ENCODE peak calls at places on chromosomes 3 and 15, in eight cellular contexts. One of them, this sample, is unnamed.

GRCh38 chr3:87082806-87083440 is 92.0 kb upstream of the VGLL3 start:
- DNase-seq in brain microvascular endothelial cell: peak
- DNase-seq in dorsolateral prefrontal cortex: no peak
- DNase-seq in cardiac muscle cell: peak
- DNase-seq in RWPE1: peak
- DNase-seq in ovary: no peak
- DNase-seq in GM23248: peak
- DNase-seq in neural progenitor cell: peak
- DNase-seq in this sample: no peak

GRCh38 chr3:140711719-140712086 is 33.8 kb downstream of the TRIM42 start:
- DNase-seq in brain microvascular endothelial cell: no peak
- DNase-seq in dorsolateral prefrontal cortex: no peak
- DNase-seq in cardiac muscle cell: no peak
- DNase-seq in RWPE1: no peak
- DNase-seq in ovary: no peak
- DNase-seq in GM23248: no peak
- DNase-seq in neural progenitor cell: no peak
- DNase-seq in this sample: no peak

GRCh38 chr3:71859128-71859519 is 74.2 kb upstream of the PROK2 start:
- DNase-seq in brain microvascular endothelial cell: no peak
- DNase-seq in dorsolateral prefrontal cortex: no peak
- DNase-seq in cardiac muscle cell: peak
- DNase-seq in RWPE1: no peak
- DNase-seq in ovary: no peak
- DNase-seq in GM23248: peak
- DNase-seq in neural progenitor cell: peak
- DNase-seq in this sample: no peak

GRCh38 chr3:13708301-13708700 is 159.4 kb downstream of the FBLN2 start:
- DNase-seq in brain microvascular endothelial cell: no peak
- DNase-seq in dorsolateral prefrontal cortex: no peak
- DNase-seq in cardiac muscle cell: no peak
- DNase-seq in RWPE1: no peak
- DNase-seq in ovary: no peak
- DNase-seq in GM23248: no peak
- DNase-seq in neural progenitor cell: no peak
- DNase-seq in this sample: no peak

GRCh38 chr15:51796777-51797474 is 32.5 kb upstream of the TMOD3 start:
- DNase-seq in brain microvascular endothelial cell: peak
- DNase-seq in dorsolateral prefrontal cortex: no peak
- DNase-seq in cardiac muscle cell: no peak
- DNase-seq in RWPE1: no peak
- DNase-seq in ovary: no peak
- DNase-seq in GM23248: peak
- DNase-seq in neural progenitor cell: no peak
- DNase-seq in this sample: no peak

GRCh38 chr3:48038971-48039481 is 22.8 kb upstream of the MAP4 start:
- DNase-seq in brain microvascular endothelial cell: peak
- DNase-seq in dorsolateral prefrontal cortex: no peak
- DNase-seq in cardiac muscle cell: no peak
- DNase-seq in RWPE1: no peak
- DNase-seq in ovary: no peak
- DNase-seq in GM23248: peak
- DNase-seq in neural progenitor cell: no peak
- DNase-seq in this sample: peak

GRCh38 chr3:194142156-194142910 is 6.4 kb downstream of the HES1 start:
- DNase-seq in brain microvascular endothelial cell: no peak
- DNase-seq in dorsolateral prefrontal cortex: no peak
- DNase-seq in cardiac muscle cell: peak
- DNase-seq in RWPE1: no peak
- DNase-seq in ovary: peak
- DNase-seq in GM23248: peak
- DNase-seq in neural progenitor cell: peak
- DNase-seq in this sample: no peak

GRCh38 chr3:98954806-98955205 is 53.3 kb upstream of the DCBLD2 start:
- DNase-seq in brain microvascular endothelial cell: no peak
- DNase-seq in dorsolateral prefrontal cortex: no peak
- DNase-seq in cardiac muscle cell: no peak
- DNase-seq in RWPE1: peak
- DNase-seq in ovary: no peak
- DNase-seq in GM23248: peak
- DNase-seq in neural progenitor cell: no peak
- DNase-seq in this sample: no peak

GRCh38 chr3:40207796-40208195 is 101.7 kb upstream of the EIF1B start:
- DNase-seq in brain microvascular endothelial cell: no peak
- DNase-seq in dorsolateral prefrontal cortex: no peak
- DNase-seq in cardiac muscle cell: peak
- DNase-seq in RWPE1: no peak
- DNase-seq in ovary: no peak
- DNase-seq in GM23248: peak
- DNase-seq in neural progenitor cell: no peak
- DNase-seq in this sample: no peak

GRCh38 chr3:9102240-9102841 is 139.1 kb upstream of the RAD18 start:
- DNase-seq in brain microvascular endothelial cell: no peak
- DNase-seq in dorsolateral prefrontal cortex: no peak
- DNase-seq in cardiac muscle cell: no peak
- DNase-seq in RWPE1: no peak
- DNase-seq in ovary: no peak
- DNase-seq in GM23248: no peak
- DNase-seq in neural progenitor cell: peak
- DNase-seq in this sample: no peak

GRCh38 chr3:185585523-185585861 is 603 bp upstream of the SENP2 start:
- DNase-seq in brain microvascular endothelial cell: no peak
- DNase-seq in dorsolateral prefrontal cortex: no peak
- DNase-seq in cardiac muscle cell: no peak
- DNase-seq in RWPE1: no peak
- DNase-seq in ovary: no peak
- DNase-seq in GM23248: no peak
- DNase-seq in neural progenitor cell: no peak
- DNase-seq in this sample: no peak
- H3K27ac ChIP-seq in brain microvascular endothelial cell: peak
- H3K27ac ChIP-seq in dorsolateral prefrontal cortex: peak
- H3K27ac ChIP-seq in cardiac muscle cell: peak
- H3K27ac ChIP-seq in RWPE1: peak
- H3K27ac ChIP-seq in ovary: no peak
- H3K27ac ChIP-seq in GM23248: peak
- H3K27ac ChIP-seq in neural progenitor cell: peak
- H3K27ac ChIP-seq in this sample: peak

DNA sequence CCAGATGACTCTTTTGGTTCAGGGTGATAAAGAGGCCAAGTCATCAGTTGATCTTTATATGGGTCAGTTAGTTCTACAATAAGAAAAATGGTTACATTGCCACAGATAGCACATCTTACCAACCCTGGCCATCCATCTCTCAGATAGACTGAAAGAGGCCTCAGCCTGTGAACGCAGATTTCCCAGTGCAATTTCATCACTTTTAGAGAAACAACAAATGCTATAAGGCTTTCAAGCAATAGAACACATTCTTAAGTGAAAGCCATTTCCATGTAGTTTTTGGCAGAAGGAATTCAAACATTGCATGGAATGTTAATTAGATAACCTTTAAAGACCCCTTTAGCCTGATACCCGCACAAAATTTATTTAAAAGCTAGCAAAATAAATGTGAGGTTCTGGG is 200.6 kb upstream of the ZBTB20 start:
- DNase-seq in brain microvascular endothelial cell: no peak
- DNase-seq in dorsolateral prefrontal cortex: no peak
- DNase-seq in cardiac muscle cell: peak
- DNase-seq in RWPE1: no peak
- DNase-seq in ovary: no peak
- DNase-seq in GM23248: no peak
- DNase-seq in neural progenitor cell: peak
- DNase-seq in this sample: no peak
- H3K27ac ChIP-seq in brain microvascular endothelial cell: no peak
- H3K27ac ChIP-seq in dorsolateral prefrontal cortex: no peak
- H3K27ac ChIP-seq in cardiac muscle cell: no peak
- H3K27ac ChIP-seq in RWPE1: no peak
- H3K27ac ChIP-seq in ovary: no peak
- H3K27ac ChIP-seq in GM23248: no peak
- H3K27ac ChIP-seq in neural progenitor cell: no peak
- H3K27ac ChIP-seq in this sample: no peak

GRCh38 chr3:17091895-17092294 is 207.1 kb downstream of the PLCL2 start:
- DNase-seq in brain microvascular endothelial cell: no peak
- DNase-seq in dorsolateral prefrontal cortex: no peak
- DNase-seq in cardiac muscle cell: no peak
- DNase-seq in RWPE1: no peak
- DNase-seq in ovary: no peak
- DNase-seq in GM23248: peak
- DNase-seq in neural progenitor cell: no peak
- DNase-seq in this sample: no peak
- H3K27ac ChIP-seq in brain microvascular endothelial cell: no peak
- H3K27ac ChIP-seq in dorsolateral prefrontal cortex: no peak
- H3K27ac ChIP-seq in cardiac muscle cell: no peak
- H3K27ac ChIP-seq in RWPE1: no peak
- H3K27ac ChIP-seq in ovary: no peak
- H3K27ac ChIP-seq in GM23248: no peak
- H3K27ac ChIP-seq in neural progenitor cell: no peak
- H3K27ac ChIP-seq in this sample: no peak

DNA sequence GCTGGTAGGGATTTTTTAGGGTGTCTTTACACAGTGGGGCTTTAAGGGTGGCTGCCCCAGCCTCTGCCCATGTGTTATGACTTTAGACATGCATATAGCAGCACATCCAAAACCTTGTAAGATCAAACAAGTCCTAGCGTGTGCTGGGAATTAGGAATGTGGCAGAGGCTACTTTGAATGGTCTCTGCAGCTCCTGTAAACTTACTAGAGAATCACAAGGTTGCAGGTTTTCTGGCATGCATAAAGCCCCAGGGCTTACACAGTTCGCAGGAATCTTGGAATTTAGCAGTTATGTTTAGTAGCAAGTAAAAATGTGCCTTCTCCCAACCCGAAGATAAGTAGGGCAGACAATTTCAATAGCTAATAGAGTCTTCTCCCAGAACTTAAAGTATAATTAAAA is 46.8 kb upstream of the COL6A6 start:
- DNase-seq in brain microvascular endothelial cell: no peak
- DNase-seq in dorsolateral prefrontal cortex: no peak
- DNase-seq in cardiac muscle cell: peak
- DNase-seq in RWPE1: peak
- DNase-seq in ovary: no peak
- DNase-seq in GM23248: peak
- DNase-seq in neural progenitor cell: no peak
- DNase-seq in this sample: no peak
- H3K27ac ChIP-seq in brain microvascular endothelial cell: no peak
- H3K27ac ChIP-seq in dorsolateral prefrontal cortex: no peak
- H3K27ac ChIP-seq in cardiac muscle cell: no peak
- H3K27ac ChIP-seq in RWPE1: no peak
- H3K27ac ChIP-seq in ovary: no peak
- H3K27ac ChIP-seq in GM23248: no peak
- H3K27ac ChIP-seq in neural progenitor cell: no peak
- H3K27ac ChIP-seq in this sample: no peak

GRCh38 chr15:41892621-41893421 is 1.0 kb downstream of the SPTBN5 start:
- DNase-seq in brain microvascular endothelial cell: no peak
- DNase-seq in dorsolateral prefrontal cortex: no peak
- DNase-seq in cardiac muscle cell: no peak
- DNase-seq in RWPE1: no peak
- DNase-seq in ovary: no peak
- DNase-seq in GM23248: no peak
- DNase-seq in neural progenitor cell: no peak
- DNase-seq in this sample: no peak
- H3K27ac ChIP-seq in brain microvascular endothelial cell: no peak
- H3K27ac ChIP-seq in dorsolateral prefrontal cortex: no peak
- H3K27ac ChIP-seq in cardiac muscle cell: no peak
- H3K27ac ChIP-seq in RWPE1: peak
- H3K27ac ChIP-seq in ovary: no peak
- H3K27ac ChIP-seq in GM23248: no peak
- H3K27ac ChIP-seq in neural progenitor cell: no peak
- H3K27ac ChIP-seq in this sample: no peak

DNA sequence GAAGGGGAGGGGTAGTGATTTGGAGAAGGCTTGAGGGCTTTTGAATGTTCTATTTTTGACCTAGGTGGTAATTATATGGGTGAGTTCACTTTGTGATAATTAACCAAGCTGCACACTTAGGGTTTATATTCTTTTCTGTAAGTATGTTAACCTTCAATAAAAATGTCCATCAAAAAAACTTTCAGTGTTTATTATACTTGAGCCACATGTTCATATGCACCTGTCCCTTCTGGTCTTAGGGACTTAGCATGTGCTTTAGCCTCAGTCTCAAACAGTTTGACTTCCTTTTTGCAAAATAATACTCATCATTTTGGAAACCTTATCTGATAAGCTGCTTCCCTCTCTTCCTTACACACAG is 28.4 kb downstream of the PDE8A start:
- DNase-seq in brain microvascular endothelial cell: no peak
- DNase-seq in dorsolateral prefrontal cortex: no peak
- DNase-seq in cardiac muscle cell: no peak
- DNase-seq in RWPE1: no peak
- DNase-seq in ovary: no peak
- DNase-seq in GM23248: no peak
- DNase-seq in neural progenitor cell: no peak
- DNase-seq in this sample: no peak
- H3K27ac ChIP-seq in brain microvascular endothelial cell: no peak
- H3K27ac ChIP-seq in dorsolateral prefrontal cortex: peak
- H3K27ac ChIP-seq in cardiac muscle cell: peak
- H3K27ac ChIP-seq in RWPE1: no peak
- H3K27ac ChIP-seq in ovary: no peak
- H3K27ac ChIP-seq in GM23248: no peak
- H3K27ac ChIP-seq in neural progenitor cell: no peak
- H3K27ac ChIP-seq in this sample: peak